ENCODE peak calls at places on chromosome 9, in four cellular contexts. I, F, L and W are unnamed samples.
A peak's percentile ranks its signal among the peaks of the same experiment; 100 is the strongest.

GRCh38 chr9:125893277-125893676 is 146.1 kb downstream of the PBX3 start:
- DNase-seq in I (no peak), F (no peak), L (no peak), W (no peak)

GRCh38 chr9:97747201-97747965 is 50.2 kb upstream of the XPA start:
- DNase-seq in I (no peak), F (no peak), L (no peak), W (no peak)

GRCh38 chr9:2018764-2019548 is 3.8 kb downstream of the SMARCA2 start:
- DNase-seq in I (no peak), F (no peak), L (no peak), W (no peak)

GRCh38 chr9:69584746-69585145 is 87.4 kb downstream of the APBA1 start:
- DNase-seq in I (no peak), F (no peak), L (no peak), W (no peak)

GRCh38 chr9:121684381-121685145 is 33.1 kb downstream of the DAB2IP start:
- DNase-seq in I (no peak), F (no peak), L (no peak), W (peak; percentile 37)

GRCh38 chr9:126666155-126666803 is 52.6 kb downstream of the LMX1B start:
- DNase-seq in I (no peak), F (no peak), L (no peak), W (no peak)

GRCh38 chr9:130530932-130531331 is 48.4 kb upstream of the FUBP3 start:
- DNase-seq in I (no peak), F (no peak), L (no peak), W (no peak)

GRCh38 chr9:128946945-128947422 is 419 bp downstream of the DOLK start:
- DNase-seq in I (no peak), F (peak; percentile 20), L (no peak), W (peak; percentile 19)

GRCh38 chr9:899440-900184 is 58.1 kb downstream of the DMRT1 start:
- DNase-seq in I (no peak), F (no peak), L (no peak), W (no peak)

GRCh38 chr9:104810421-104811339 is 46.8 kb downstream of the NIPSNAP3B start:
- DNase-seq in I (no peak), F (no peak), L (no peak), W (no peak)

GRCh38 chr9:35690447-35691324 is 961 bp upstream of the TPM2 start:
- DNase-seq in I (peak; percentile 52), F (peak; percentile 51), L (no peak), W (no peak)

GRCh38 chr9:20898885-20899554 is 132.4 kb downstream of the HACD4 start:
- DNase-seq in I (no peak), F (no peak), L (no peak), W (no peak)

GRCh38 chr9:129406278-129407225 is 214.3 kb downstream of the C9orf50 start:
- DNase-seq in I (no peak), F (no peak), L (peak; percentile 73), W (no peak)

GRCh38 chr9:105242062-105242461 is 2.4 kb upstream of the SLC44A1 start:
- DNase-seq in I (no peak), F (no peak), L (no peak), W (no peak)

GRCh38 chr9:33329996-33330395 is 39.7 kb downstream of the NFX1 start:
- DNase-seq in I (no peak), F (no peak), L (no peak), W (no peak)

GRCh38 chr9:95907794-95908193 is 32.3 kb downstream of the ERCC6L2 start:
- DNase-seq in I (no peak), F (no peak), L (no peak), W (no peak)

GRCh38 chr9:97695390-97695789 is 1.8 kb downstream of the XPA start:
- DNase-seq in I (no peak), F (no peak), L (no peak), W (no peak)

GRCh38 chr9:132238992-132239391 is 77.1 kb downstream of the NTNG2 start:
- DNase-seq in I (no peak), F (no peak), L (no peak), W (no peak)

GRCh38 chr9:132236662-132237311 is 74.9 kb downstream of the NTNG2 start:
- DNase-seq in I (no peak), F (no peak), L (no peak), W (no peak)

GRCh38 chr9:132235894-132236661 is 74.2 kb downstream of the NTNG2 start:
- DNase-seq in I (peak; percentile 76), F (peak; percentile 75), L (peak; percentile 52), W (peak; percentile 70)

GRCh38 chr9:132238026-132238972 is 76.4 kb downstream of the NTNG2 start:
- DNase-seq in I (no peak), F (no peak), L (no peak), W (no peak)

DNA sequence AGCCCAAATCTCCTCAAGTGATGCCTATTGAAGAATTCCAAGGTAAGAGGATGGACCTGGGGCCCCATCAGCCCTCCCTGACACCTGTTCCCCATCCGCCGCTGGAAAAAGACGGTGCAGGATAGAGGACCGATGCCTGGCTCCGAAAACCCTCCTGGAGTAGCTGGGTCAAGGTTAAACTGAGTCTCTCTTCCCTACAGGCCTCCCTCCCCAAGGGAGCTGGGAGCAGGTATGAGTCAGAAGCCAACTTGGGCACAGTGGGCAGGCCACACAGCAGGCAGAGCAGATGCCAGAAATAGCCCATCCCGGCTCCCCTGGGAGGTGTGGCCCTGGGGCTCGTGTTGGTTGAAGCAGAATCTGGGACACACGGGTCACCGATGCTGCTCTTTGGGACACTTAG is 75.6 kb downstream of the NTNG2 start:
- DNase-seq in I (no peak), F (no peak), L (no peak), W (no peak)
- H3K4me1 ChIP-seq in I (peaks cover 5% of the 10 kb centered on the region), F (no peaks in the 10 kb centered on the region), L (peaks cover 10% of the 10 kb centered on the region), W (no peaks in the 10 kb centered on the region)

GRCh38 chr9:136460772-136461325 is 21.2 kb upstream of the INPP5E start:
- DNase-seq in I (no peak), F (no peak), L (no peak), W (no peak)
- H3K36me3 ChIP-seq in I (peaks cover 41% of the 10 kb centered on the region), F (peaks cover 100% of the 10 kb centered on the region), L (peaks cover 64% of the 10 kb centered on the region), W (peaks cover 2% of the 10 kb centered on the region)

GRCh38 chr9:123378028-123378427 is 22.0 kb downstream of the CRB2 start:
- DNase-seq in I (no peak), F (no peak), L (no peak), W (no peak)
- H3K27ac ChIP-seq in I (no peak overlapping the region), F (peak overlapping the region; percentile 66), L (no peak overlapping the region), W (no peak overlapping the region)

DNA sequence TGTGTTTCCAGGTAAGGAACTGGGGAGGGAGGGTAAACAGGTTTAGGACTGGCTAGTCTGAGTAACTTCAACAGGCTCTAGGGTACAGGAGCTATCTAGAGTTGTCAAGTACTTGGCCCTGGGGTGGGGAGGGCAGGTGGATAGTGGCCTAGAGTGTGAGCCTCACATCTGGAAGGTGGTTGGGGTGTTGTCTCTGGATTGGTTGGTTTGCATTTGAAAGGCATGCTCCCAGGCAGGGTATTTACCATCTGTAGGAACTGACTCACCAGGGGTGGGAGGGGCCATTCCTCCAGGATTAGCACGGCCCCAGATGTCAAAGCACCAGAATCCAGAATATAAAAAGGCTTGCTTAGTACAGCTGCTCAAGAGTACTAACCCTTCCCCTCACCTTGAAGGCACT is 193.3 kb downstream of the NTRK2 start:
- DNase-seq in I (no peak), F (no peak), L (no peak), W (no peak)
- H3K4me1 ChIP-seq in I (no peaks in the 10 kb centered on the region), F (no peaks in the 10 kb centered on the region), L (no peaks in the 10 kb centered on the region), W (peaks cover 4% of the 10 kb centered on the region)

DNA sequence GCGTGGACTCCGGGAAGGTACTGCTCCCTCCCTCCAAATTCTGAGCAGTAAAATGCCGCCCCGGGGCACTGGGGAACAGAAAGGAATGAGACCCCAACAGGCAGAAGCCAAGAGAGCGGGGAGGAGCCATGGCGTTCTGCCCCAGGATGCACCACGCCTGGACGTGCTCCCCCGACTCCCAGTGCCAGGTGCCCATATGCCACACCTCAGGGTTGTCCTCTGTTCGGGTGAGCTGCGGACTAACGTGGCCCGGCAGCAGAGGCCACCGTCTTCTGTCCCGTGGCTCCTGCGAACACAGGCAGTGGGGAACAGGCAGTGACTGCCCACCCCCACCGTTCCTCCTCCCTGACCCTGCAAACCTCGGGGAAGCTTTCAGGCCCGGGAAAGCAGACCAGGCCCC is 4.8 kb downstream of the SURF6 start:
- DNase-seq in I (no peak), F (no peak), L (no peak), W (no peak)
- H3K36me3 ChIP-seq in I (peaks cover 10% of the 10 kb centered on the region), F (peaks cover 33% of the 10 kb centered on the region), L (peaks cover 42% of the 10 kb centered on the region), W (peaks cover 13% of the 10 kb centered on the region)

GRCh38 chr9:37575921-37576721 is at the start of gene FBXO10:
- DNase-seq in I (peak; percentile 73), F (peak; percentile 62), L (no peak), W (peak; percentile 63)
- H3K27ac ChIP-seq in I (peak within 1 kb of the TSS; percentile 11), F (peak within 1 kb of the TSS; percentile 81), L (no peak within 1 kb of the TSS), W (peak within 1 kb of the TSS; percentile 56)

GRCh38 chr9:113345165-113345564 is 4.2 kb upstream of the BSPRY start:
- DNase-seq in I (no peak), F (no peak), L (no peak), W (no peak)

GRCh38 chr9:113343732-113344231 is 3.7 kb upstream of the WDR31 start:
- DNase-seq in I (no peak), F (peak; percentile 26), L (no peak), W (peak; percentile 41)

GRCh38 chr9:113349044-113349433 is 302 bp upstream of the BSPRY start:
- DNase-seq in I (no peak), F (no peak), L (no peak), W (no peak)

GRCh38 chr9:113347479-113347878 is 1.9 kb upstream of the BSPRY start:
- DNase-seq in I (no peak), F (no peak), L (no peak), W (no peak)

DNA sequence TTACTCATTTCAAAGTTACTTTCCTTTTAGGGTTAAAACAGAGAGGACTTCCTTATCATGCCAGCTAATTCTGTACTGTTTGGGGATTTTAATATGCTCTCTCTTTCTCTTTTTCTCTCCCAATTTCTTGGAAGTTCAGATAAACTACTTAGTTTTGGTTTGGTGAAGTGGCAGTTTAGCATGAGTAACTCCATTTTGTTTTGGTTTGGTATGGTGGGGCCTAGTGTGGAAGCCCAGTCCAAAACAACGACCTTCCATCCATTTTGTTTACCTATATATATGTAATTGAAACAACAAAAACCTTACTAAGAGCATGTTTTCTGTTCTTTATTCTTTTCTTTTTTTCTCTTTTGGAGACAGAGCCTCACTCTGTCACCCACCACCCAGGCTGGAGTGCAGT is 3.6 kb upstream of the BSPRY start:
- DNase-seq in I (no peak), F (no peak), L (no peak), W (no peak)
- H3K4me1 ChIP-seq in I (peaks cover 9% of the 10 kb centered on the region), F (no peaks in the 10 kb centered on the region), L (peaks cover 14% of the 10 kb centered on the region), W (peaks cover 28% of the 10 kb centered on the region)